ENCODE peak calls at places on chromosomes 6 and 20, in nine cellular contexts. Y, K, E, R, F, G, H, A and J are unnamed samples.

GRCh38 chr6:117729613-117730012 is 54.3 kb downstream of the NUS1 start:
- DNase-seq in K (no peak), A (no peak), E (no peak), Y (no peak), G (no peak), H (no peak), R (no peak), F (no peak), J (no peak)

GRCh38 chr6:92577077-92577719 is 842.2 kb downstream of the EPHA7 start:
- DNase-seq in Y (peak), A (no peak), H (no peak), R (no peak), K (peak), E (no peak), G (no peak), F (no peak), J (peak)

GRCh38 chr6:169791721-169792131 is 40.3 kb downstream of the ERMARD start:
- DNase-seq in K (no peak), F (no peak), A (no peak), R (no peak), E (no peak), G (no peak), Y (no peak), H (no peak), J (no peak)

GRCh38 chr6:166032366-166033171 is 135.1 kb downstream of the TBXT start:
- DNase-seq in K (peak), Y (peak), H (peak), A (no peak), E (peak), R (no peak), G (no peak), F (no peak), J (no peak)

GRCh38 chr20:25368526-25368925 is 22.1 kb downstream of the ABHD12 start:
- DNase-seq in A (no peak), Y (no peak), K (no peak), E (no peak), H (no peak), F (no peak), R (no peak), G (no peak), J (no peak)

GRCh38 chr6:141498980-141499379 is 633.7 kb upstream of the GJE1 start:
- DNase-seq in A (no peak), G (no peak), Y (no peak), F (no peak), H (no peak), E (no peak), R (no peak), K (no peak), J (no peak)

GRCh38 chr20:48155231-48155630 is 369.9 kb upstream of the SULF2 start:
- DNase-seq in F (no peak), H (no peak), A (no peak), R (no peak), Y (no peak), K (no peak), G (no peak), E (no peak), J (no peak)

GRCh38 chr20:19269737-19270325 is 57.4 kb downstream of the SLC24A3 start:
- DNase-seq in R (no peak), Y (no peak), K (no peak), F (no peak), E (peak), G (no peak), A (no peak), H (no peak), J (no peak)

GRCh38 chr20:34045294-34045693 is 51.6 kb downstream of the RALY start:
- DNase-seq in E (no peak), K (no peak), G (no peak), H (no peak), R (peak), Y (no peak), A (no peak), F (no peak), J (no peak)

GRCh38 chr20:62578294-62578897 is 63.9 kb upstream of the SLCO4A1 start:
- DNase-seq in K (no peak), A (no peak), F (no peak), R (no peak), H (no peak), E (no peak), G (no peak), Y (no peak), J (no peak)

GRCh38 chr6:134961366-134961765 is 11.5 kb upstream of the ALDH8A1 start:
- DNase-seq in Y (no peak), K (no peak), R (no peak), H (no peak), A (no peak), G (no peak), E (no peak), F (no peak), J (no peak)
- TF ChIP-seq CTCF in Y (no peak), K (no peak), R (no peak), H (no peak), A (no peak), G (no peak), E (no peak), F (no peak), J (no peak)

DNA sequence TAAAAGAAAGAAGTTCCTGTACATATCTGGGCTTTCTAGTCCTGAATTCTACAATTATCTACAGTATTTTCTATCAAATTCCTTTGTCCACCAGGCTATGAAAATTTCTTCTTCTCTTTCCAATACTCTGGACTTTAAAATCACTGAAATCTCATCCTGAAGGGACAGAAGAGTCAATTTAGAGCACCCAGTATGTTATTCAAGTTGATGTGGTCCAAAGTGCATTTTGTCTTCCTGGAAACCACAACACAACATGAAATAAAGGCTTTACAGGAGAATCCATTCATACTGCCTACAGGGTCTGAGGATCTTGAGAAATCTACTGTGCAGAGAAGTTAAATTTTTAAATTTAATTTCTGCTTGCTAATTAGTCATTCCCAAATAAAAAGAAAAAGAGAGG is 94.9 kb upstream of the ADGRF1 start:
- DNase-seq in A (no peak), H (no peak), K (no peak), R (no peak), E (no peak), G (no peak), F (no peak), Y (no peak), J (no peak)
- TF ChIP-seq CTCF in A (no peak), H (no peak), K (no peak), R (no peak), E (no peak), G (no peak), F (no peak), Y (no peak), J (no peak)

GRCh38 chr6:151495380-151495779 is 1.6 kb downstream of the CCDC170 start:
- DNase-seq in R (no peak), E (no peak), F (no peak), H (no peak), G (no peak), Y (no peak), A (no peak), K (no peak), J (no peak)

GRCh38 chr6:151494235-151494950 is 576 bp downstream of the CCDC170 start:
- DNase-seq in E (peak), Y (peak), H (no peak), R (no peak), K (peak), G (no peak), F (peak), A (no peak), J (no peak)

GRCh38 chr6:151490996-151491395 is 2.8 kb upstream of the CCDC170 start:
- DNase-seq in F (no peak), E (no peak), G (no peak), A (no peak), R (no peak), K (no peak), H (no peak), Y (no peak), J (no peak)

GRCh38 chr6:151497935-151498726 is 4.3 kb downstream of the CCDC170 start:
- DNase-seq in A (no peak), R (no peak), K (no peak), Y (peak), F (no peak), H (no peak), G (no peak), E (no peak), J (no peak)

DNA sequence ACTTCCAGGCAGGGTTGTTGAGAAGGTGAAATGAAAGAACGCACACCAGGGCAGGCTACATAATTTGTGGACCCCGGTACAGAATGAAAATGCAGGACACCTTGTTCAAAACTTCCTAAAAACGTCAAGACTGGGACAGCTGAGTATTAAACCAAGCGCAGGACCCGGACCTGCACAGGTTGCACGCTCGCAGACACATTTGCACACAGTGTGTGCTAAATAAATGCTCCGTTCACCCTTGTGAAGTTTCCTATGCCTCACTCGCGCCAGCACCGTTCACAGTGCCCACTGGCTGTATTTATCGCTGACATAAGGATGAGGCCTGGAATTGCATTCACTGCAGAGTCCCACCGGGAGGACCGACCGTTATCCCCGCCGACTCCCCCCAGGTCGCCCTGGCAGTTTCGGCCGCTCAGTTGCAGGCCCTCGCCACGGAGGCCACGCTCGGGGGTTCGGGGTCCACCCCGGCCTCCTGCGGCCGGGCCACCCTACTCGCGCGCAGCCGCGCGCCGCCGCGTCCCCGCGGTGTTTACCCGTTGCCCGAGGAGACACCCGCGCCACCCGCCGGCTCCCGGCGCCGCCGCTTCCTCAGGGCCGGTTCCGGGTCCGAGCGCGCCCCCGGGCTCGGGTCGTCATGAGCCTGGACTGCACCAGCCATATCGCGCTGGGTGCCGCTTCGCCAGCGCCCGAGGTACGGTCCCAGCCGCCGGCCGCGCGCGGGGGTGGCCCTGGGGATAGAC is at the start of gene CCDC170:
- DNase-seq in E (no peak), G (peak), Y (peak), F (peak), A (no peak), H (no peak), K (peak), R (no peak), J (no peak)
- TF ChIP-seq CTCF in E (no peak), G (no peak), Y (no peak), F (no peak), A (no peak), H (no peak), K (no peak), R (no peak), J (no peak)

DNA sequence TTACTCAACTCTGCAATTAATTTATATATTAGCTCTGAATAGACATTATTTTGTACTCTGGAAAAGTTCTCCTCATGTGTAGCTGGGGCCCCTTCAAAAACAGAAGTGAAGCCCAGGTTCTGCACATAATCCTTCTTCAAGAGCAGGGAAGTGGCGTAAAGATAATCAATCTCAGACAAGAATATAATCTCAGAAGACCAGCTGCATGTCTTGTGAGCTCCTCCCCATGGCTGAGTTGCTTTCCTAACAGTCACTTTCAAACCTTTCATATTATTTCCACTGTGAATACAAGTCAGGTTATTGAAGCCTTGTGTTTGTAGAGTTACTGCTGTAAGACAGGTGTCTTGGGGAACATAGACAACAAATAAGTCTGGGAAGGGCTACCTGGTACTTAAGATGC is 691.9 kb downstream of the RFPL4B start:
- DNase-seq in A (no peak), G (no peak), K (no peak), F (no peak), H (no peak), R (no peak), Y (no peak), E (no peak), J (no peak)
- TF ChIP-seq CTCF in A (no peak), G (no peak), K (no peak), F (no peak), H (no peak), R (no peak), Y (no peak), E (no peak), J (no peak)

DNA sequence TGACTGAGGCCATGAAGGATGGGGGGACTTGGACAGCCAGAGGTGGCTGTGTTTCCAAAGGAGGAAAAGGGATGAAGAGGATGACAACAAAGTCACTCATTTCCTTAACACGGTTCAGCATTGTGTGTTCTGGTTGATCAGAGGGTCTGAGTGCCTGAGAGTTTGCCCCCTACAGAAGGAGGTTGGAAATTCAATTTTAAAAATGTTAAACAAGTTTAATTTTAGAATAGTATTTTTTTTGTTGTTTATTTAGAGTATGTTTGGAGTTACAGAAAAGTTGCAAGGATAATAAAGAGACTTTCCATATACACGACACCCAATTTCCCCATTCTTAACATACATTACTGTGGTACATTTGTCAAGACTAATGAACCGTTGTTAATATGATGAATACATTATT is 10.3 kb upstream of the VAPB start:
- DNase-seq in F (no peak), Y (no peak), E (no peak), K (no peak), H (no peak), A (no peak), G (no peak), R (no peak), J (no peak)
- TF ChIP-seq CTCF in F (peak), Y (peak), E (no peak), K (no peak), H (peak), A (no peak), G (no peak), R (no peak), J (peak)

GRCh38 chr6:157381631-157382621 is 936 bp downstream of the ZDHHC14 start:
- DNase-seq in Y (peak), F (peak), R (peak), E (peak), A (peak), K (peak), G (peak), H (no peak), J (no peak)
- TF ChIP-seq CTCF in Y (no peak), F (no peak), R (peak), E (no peak), A (no peak), K (no peak), G (no peak), H (peak), J (no peak)